ENCODE peak calls at places on chromosome 14, in four cellular contexts. L, J, D and W are unnamed samples.

GRCh38 chr14:51224551-51224950 is 15.5 kb upstream of the TMX1 start:
- DNase-seq in J (no peak), L (no peak), D (no peak), W (no peak)

GRCh38 chr14:89384023-89384422 is 33.0 kb downstream of the FOXN3 start:
- DNase-seq in D (peak; percentile 92), J (no peak), L (no peak), W (no peak)

GRCh38 chr14:51520087-51520486 is 131.6 kb upstream of the FRMD6 start:
- DNase-seq in J (no peak), D (no peak), L (no peak), W (no peak)

GRCh38 chr14:96130854-96131253 is 73.8 kb upstream of the BDKRB2 start:
- DNase-seq in D (no peak), L (no peak), J (no peak), W (no peak)

GRCh38 chr14:22561661-22562579 is 27.1 kb downstream of the DAD1 start:
- DNase-seq in J (peak; percentile 60), L (peak; percentile 59), D (peak; percentile 81), W (no peak)

GRCh38 chr14:65263161-65263788 is 149.3 kb upstream of the FUT8 start:
- DNase-seq in L (no peak), J (no peak), D (no peak), W (no peak)

GRCh38 chr14:54652188-54652889 is 85.4 kb downstream of the SAMD4A start:
- DNase-seq in J (peak; percentile 91), D (no peak), L (no peak), W (peak; percentile 59)

GRCh38 chr14:97331058-97331457 is 533.9 kb downstream of the VRK1 start:
- DNase-seq in J (no peak), L (no peak), D (no peak), W (no peak)

GRCh38 chr14:32635103-32635719 is 303.5 kb upstream of the NPAS3 start:
- DNase-seq in D (no peak), J (no peak), L (no peak), W (no peak)

GRCh38 chr14:25394791-25395391 is 344.9 kb upstream of the STXBP6 start:
- DNase-seq in D (no peak), L (no peak), J (no peak), W (no peak)

GRCh38 chr14:74647834-74648361 is 35.9 kb upstream of the LTBP2 start:
- DNase-seq in L (no peak), J (no peak), D (no peak), W (no peak)
- TF ChIP-seq TCF7 in L (no peak), J (no peak), D (no peak), W (no peak)

DNA sequence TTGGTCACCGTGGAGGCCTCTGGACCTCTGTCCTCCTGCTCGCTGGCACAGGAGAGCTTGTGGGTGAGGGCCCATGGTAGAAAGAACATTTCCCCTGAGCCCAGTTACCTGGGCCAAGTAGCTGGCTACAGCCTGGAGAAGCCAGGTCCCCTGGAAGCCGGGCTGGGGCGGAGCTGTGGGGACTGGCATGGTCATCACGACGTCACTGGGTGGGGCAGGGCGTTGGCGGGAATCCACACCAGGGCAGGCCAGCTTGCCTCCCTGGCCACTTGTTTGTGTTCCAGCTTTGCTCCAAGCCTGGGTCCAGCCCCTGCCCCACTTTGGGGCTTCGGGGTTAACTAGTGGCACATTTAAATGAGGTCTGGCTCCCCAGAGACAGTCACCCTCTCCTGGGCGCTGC is 35.0 kb upstream of the SLC24A4 start:
- DNase-seq in J (no peak), D (no peak), L (no peak), W (no peak)
- TF ChIP-seq TCF7 in J (no peak), D (no peak), L (no peak), W (no peak)

GRCh38 chr14:73003688-73004087 is 23.2 kb downstream of the ZFYVE1 start:
- DNase-seq in L (no peak), D (no peak), J (no peak), W (no peak)
- TF ChIP-seq TCF7 in L (no peak), D (no peak), J (no peak), W (no peak)

DNA sequence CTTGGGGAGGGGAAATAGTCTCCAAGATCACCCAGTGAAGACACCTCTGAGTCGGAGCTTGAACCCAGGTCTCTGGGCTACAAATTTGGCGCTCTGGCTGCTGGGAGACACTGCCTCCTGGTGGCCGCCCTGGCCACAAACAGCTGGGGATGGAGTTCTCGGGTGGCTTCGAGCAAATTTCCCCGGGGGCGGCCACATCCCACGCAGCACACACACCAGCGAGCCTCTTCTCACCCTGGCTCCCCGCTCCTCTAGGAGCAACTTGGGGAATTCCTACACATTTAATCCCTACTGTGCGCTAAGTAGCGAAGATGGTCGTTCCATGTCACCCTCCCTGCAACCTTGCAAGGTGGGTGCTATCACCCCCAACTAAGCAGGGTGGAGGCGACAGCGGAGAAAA is 66.2 kb upstream of the BEGAIN start:
- DNase-seq in D (no peak), L (peak; percentile 53), J (no peak), W (peak; percentile 57)
- TF ChIP-seq TCF7 in D (no peak), L (no peak), J (no peak), W (no peak)

DNA sequence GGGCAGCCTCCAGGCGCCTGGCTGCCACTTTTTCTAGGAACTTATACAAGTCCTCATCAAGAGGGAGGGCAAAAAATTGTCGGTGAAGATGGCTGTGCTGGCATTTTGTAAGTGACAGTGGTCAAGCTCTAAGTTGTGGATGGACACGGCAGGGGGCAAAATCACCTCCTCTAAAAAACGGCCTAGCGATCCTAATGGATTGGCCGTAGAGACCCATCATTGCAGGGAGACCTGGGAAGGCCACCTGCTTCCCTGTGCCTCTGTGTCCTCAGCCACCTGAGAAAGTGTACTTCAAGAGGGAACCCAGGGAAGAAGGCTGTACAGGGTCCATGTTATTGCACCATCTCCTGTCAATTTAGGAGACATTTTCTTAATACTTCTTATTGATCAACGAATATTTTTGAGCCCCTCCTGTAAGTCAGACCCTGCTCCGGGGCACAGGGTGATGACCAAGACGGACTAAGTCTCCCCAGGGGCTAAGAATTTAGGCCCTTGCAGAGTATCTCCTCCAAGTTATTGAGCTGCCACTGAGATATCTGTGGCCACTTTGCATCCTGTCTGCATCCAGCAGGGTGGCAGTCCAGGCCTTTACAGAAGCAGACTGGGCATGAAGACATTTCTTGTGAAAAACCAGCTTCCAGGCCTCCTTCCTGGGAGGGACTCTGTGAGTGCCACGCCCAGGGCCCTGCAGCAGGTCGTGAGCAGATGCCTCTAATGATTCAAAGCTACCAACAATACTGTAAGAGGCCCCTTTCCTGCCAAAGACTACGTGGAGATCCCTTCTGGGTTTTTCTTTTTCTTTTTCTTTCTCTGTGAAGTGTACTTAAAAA is 40.5 kb downstream of the PSMA6 start:
- DNase-seq in L (no peak), D (no peak), J (no peak), W (no peak)
- TF ChIP-seq TCF7 in L (no peak), D (no peak), J (no peak), W (no peak)

GRCh38 chr14:103627073-103628025 is 1.7 kb upstream of the KLC1 start:
- DNase-seq in D (no peak), J (no peak), L (no peak), W (no peak)
- TF ChIP-seq TCF7 in D (no peak), J (no peak), L (no peak), W (no peak)

GRCh38 chr14:101478096-101478495 is 83.2 kb upstream of the DIO3 start:
- DNase-seq in L (no peak), J (no peak), D (no peak), W (no peak)
- TF ChIP-seq TCF7 in L (no peak), J (no peak), D (no peak), W (no peak)

DNA sequence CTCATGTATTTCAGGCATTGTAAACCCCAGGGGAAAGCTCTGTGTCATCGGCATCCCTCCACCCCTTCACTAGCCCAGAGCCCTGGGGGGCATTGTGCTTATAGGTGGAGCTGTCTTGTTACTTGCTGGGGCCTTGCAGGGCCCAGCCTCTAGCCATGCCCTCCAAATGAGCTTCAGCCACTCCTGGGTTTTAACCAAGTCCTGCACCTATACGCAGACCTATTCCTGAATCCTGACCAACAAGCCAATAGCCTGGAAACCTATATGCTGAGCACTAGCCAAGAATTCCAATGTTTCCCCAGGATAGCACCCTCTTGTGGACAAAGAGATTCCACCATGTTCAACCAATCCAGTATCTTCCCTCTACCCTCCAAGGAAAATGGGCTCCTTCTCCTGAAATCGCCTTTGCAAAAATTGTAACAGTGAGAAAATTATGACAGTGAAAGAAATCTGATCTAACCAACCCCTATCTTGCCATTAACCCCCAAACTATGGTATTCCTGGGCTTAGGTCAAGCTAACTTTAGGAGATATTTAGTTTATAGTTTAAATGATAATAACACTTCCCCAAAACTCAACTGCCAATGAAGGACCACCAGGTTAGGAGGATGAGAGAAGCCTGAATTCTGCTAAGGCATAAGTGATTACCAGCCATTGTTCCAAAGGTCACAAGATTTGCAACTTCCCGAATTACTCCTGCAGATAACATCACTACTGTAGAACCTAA is 55.5 kb downstream of the TTC7B start:
- DNase-seq in D (no peak), J (peak; percentile 38), L (peak; percentile 40), W (no peak)
- TF ChIP-seq TCF7 in D (no peak), J (no peak), L (no peak), W (no peak)

GRCh38 chr14:101581806-101582205 is 20.5 kb downstream of the DIO3 start:
- DNase-seq in J (no peak), D (no peak), L (no peak), W (no peak)

GRCh38 chr14:101584049-101584859 is 23.0 kb downstream of the DIO3 start:
- DNase-seq in L (peak; percentile 53), D (no peak), J (no peak), W (no peak)

GRCh38 chr14:101583006-101583708 is 21.9 kb downstream of the DIO3 start:
- DNase-seq in D (no peak), J (no peak), L (no peak), W (no peak)

GRCh38 chr14:101583709-101584048 is 22.4 kb downstream of the DIO3 start:
- DNase-seq in D (no peak), L (no peak), J (no peak), W (no peak)

GRCh38 chr14:101582294-101582693 is 21.0 kb downstream of the DIO3 start:
- DNase-seq in J (no peak), D (no peak), L (no peak), W (no peak)
- TF ChIP-seq TCF7 in J (no peak), D (no peak), L (no peak), W (no peak)

DNA sequence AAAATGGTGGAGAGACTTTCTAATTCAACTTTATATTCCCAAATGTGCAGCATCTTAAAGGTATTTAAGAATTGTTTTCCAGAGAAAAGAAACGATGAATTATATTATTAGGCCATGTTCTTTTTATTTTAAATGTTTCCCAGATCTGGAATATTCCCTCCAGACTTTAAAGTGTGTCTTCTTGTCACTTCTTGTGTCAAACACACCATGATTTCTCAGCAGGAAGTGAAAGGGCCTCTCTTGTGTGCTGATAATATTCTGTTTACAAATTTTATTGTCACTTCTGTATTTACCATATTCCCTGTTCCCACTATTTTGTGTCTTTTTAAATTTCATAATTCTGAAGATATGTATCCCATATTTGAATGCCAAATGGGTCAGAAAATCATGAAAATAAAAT is 455.0 kb upstream of the FLRT2 start:
- DNase-seq in L (no peak), D (no peak), J (no peak), W (no peak)
- TF ChIP-seq TCF7 in L (no peak), D (no peak), J (no peak), W (no peak)